ENCODE peak calls at places on chromosomes 3 and 15, in six cellular contexts. One of them, this sample, is unnamed.

GRCh38 chr3:171101982-171102610 is 75.6 kb upstream of the SLC2A2 start:
- DNase-seq in foreskin fibroblast: peak; percentile 87
- DNase-seq in A549: no peak
- DNase-seq in mesothelial cell of epicardium: no peak
- DNase-seq in fibroblast of pulmonary artery: peak; percentile 71
- DNase-seq in GM12865: no peak
- DNase-seq in this sample: no peak

GRCh38 chr3:59675495-59675894 is 625.7 kb upstream of the CFAP20DC start:
- DNase-seq in foreskin fibroblast: no peak
- DNase-seq in A549: no peak
- DNase-seq in mesothelial cell of epicardium: no peak
- DNase-seq in fibroblast of pulmonary artery: no peak
- DNase-seq in GM12865: no peak
- DNase-seq in this sample: no peak

GRCh38 chr15:44193651-44194396 is 1.2 kb downstream of the FRMD5 start:
- DNase-seq in foreskin fibroblast: peak; percentile 55
- DNase-seq in A549: no peak
- DNase-seq in mesothelial cell of epicardium: no peak
- DNase-seq in fibroblast of pulmonary artery: peak; percentile 58
- DNase-seq in GM12865: no peak
- DNase-seq in this sample: no peak

GRCh38 chr15:95875141-95875643 is 455.3 kb upstream of the NR2F2 start:
- DNase-seq in foreskin fibroblast: peak; percentile 93
- DNase-seq in A549: no peak
- DNase-seq in mesothelial cell of epicardium: no peak
- DNase-seq in fibroblast of pulmonary artery: peak; percentile 89
- DNase-seq in GM12865: peak; percentile 49
- DNase-seq in this sample: no peak

GRCh38 chr3:152021951-152022461 is 148.6 kb downstream of the SUCNR1 start:
- DNase-seq in foreskin fibroblast: peak; percentile 86
- DNase-seq in A549: peak; percentile 58
- DNase-seq in mesothelial cell of epicardium: no peak
- DNase-seq in fibroblast of pulmonary artery: peak; percentile 69
- DNase-seq in GM12865: no peak
- DNase-seq in this sample: no peak

GRCh38 chr3:111999924-112000835 is 1.5 kb downstream of the TAGLN3 start:
- DNase-seq in foreskin fibroblast: no peak
- DNase-seq in A549: no peak
- DNase-seq in mesothelial cell of epicardium: no peak
- DNase-seq in fibroblast of pulmonary artery: no peak
- DNase-seq in GM12865: no peak
- DNase-seq in this sample: no peak

GRCh38 chr15:100515758-100516157 is 13.0 kb downstream of the CERS3 start:
- DNase-seq in foreskin fibroblast: no peak
- DNase-seq in A549: no peak
- DNase-seq in mesothelial cell of epicardium: no peak
- DNase-seq in fibroblast of pulmonary artery: no peak
- DNase-seq in GM12865: no peak
- DNase-seq in this sample: no peak

GRCh38 chr3:60053518-60054265 is 1003.9 kb upstream of the CFAP20DC start:
- DNase-seq in foreskin fibroblast: no peak
- DNase-seq in A549: no peak
- DNase-seq in mesothelial cell of epicardium: no peak
- DNase-seq in fibroblast of pulmonary artery: no peak
- DNase-seq in GM12865: no peak
- DNase-seq in this sample: no peak

GRCh38 chr3:178507507-178508442 is 28.5 kb upstream of the KCNMB2 start:
- DNase-seq in foreskin fibroblast: no peak
- DNase-seq in A549: no peak
- DNase-seq in mesothelial cell of epicardium: no peak
- DNase-seq in fibroblast of pulmonary artery: no peak
- DNase-seq in GM12865: no peak
- DNase-seq in this sample: no peak

GRCh38 chr15:71705151-71705550 is 105.2 kb upstream of the NR2E3 start:
- DNase-seq in foreskin fibroblast: peak; percentile 66
- DNase-seq in A549: no peak
- DNase-seq in mesothelial cell of epicardium: no peak
- DNase-seq in fibroblast of pulmonary artery: peak; percentile 30
- DNase-seq in GM12865: peak; percentile 39
- DNase-seq in this sample: no peak

DNA sequence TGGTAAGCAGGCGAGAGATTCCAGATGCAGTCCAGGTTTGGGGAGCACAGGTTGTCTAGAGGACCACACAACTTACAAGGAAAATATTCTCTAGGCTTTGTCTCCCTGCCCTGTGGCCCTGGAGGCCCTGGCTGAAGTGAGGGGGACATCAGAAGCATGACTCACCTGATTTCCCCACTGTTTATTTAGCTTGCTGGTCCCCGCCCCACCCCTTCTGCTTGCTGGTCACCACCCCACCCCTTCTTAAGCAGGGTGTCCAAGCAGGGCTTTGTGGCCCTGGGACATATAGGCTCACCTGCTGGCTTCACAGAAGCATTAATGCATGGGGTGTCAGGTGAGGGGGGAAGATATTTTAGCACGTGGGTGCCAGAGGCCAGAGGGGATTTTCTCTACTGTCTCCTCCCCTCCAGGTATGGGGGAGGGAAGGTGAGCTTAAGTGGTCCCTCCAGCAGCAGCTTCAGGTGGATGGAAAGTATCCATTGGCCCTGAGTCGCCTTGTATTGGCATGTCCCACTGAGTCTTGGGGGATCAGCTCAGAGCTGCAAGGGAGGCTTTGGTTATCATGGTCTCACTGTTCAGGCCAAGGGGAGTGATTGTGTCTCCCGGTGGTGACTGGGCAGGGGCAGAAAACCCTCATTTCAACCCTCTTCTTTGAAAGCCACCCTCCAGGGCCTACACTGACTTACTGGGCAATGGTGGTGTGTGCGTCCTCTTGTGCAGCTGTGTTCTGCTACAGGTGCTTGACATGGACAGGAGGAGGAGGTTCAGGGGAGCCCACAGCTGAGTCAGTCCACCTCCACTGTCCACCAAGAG is 49.8 kb downstream of the GASK1A start:
- DNase-seq in foreskin fibroblast: peak; percentile 6
- DNase-seq in A549: no peak
- DNase-seq in mesothelial cell of epicardium: no peak
- DNase-seq in fibroblast of pulmonary artery: no peak
- DNase-seq in GM12865: no peak
- DNase-seq in this sample: no peak
- TF ChIP-seq CTCF in foreskin fibroblast: no peak
- TF ChIP-seq CTCF in A549: no peak
- TF ChIP-seq CTCF in mesothelial cell of epicardium: no peak
- TF ChIP-seq CTCF in fibroblast of pulmonary artery: no peak
- TF ChIP-seq CTCF in GM12865: no peak
- TF ChIP-seq CTCF in this sample: no peak

GRCh38 chr3:107206945-107207344 is 170.3 kb upstream of the CCDC54 start:
- DNase-seq in foreskin fibroblast: no peak
- DNase-seq in A549: no peak
- DNase-seq in mesothelial cell of epicardium: no peak
- DNase-seq in fibroblast of pulmonary artery: no peak
- DNase-seq in GM12865: no peak
- DNase-seq in this sample: no peak

GRCh38 chr3:107205354-107205753 is 171.9 kb upstream of the CCDC54 start:
- DNase-seq in foreskin fibroblast: no peak
- DNase-seq in A549: no peak
- DNase-seq in mesothelial cell of epicardium: no peak
- DNase-seq in fibroblast of pulmonary artery: no peak
- DNase-seq in GM12865: no peak
- DNase-seq in this sample: no peak

GRCh38 chr3:107204121-107204520 is 173.1 kb upstream of the CCDC54 start:
- DNase-seq in foreskin fibroblast: no peak
- DNase-seq in A549: no peak
- DNase-seq in mesothelial cell of epicardium: no peak
- DNase-seq in fibroblast of pulmonary artery: no peak
- DNase-seq in GM12865: no peak
- DNase-seq in this sample: no peak

GRCh38 chr3:107208100-107208499 is 169.1 kb upstream of the CCDC54 start:
- DNase-seq in foreskin fibroblast: peak; percentile 97
- DNase-seq in A549: peak; percentile 49
- DNase-seq in mesothelial cell of epicardium: no peak
- DNase-seq in fibroblast of pulmonary artery: peak; percentile 99
- DNase-seq in GM12865: no peak
- DNase-seq in this sample: no peak

GRCh38 chr3:107206141-107206540 is 171.1 kb upstream of the CCDC54 start:
- DNase-seq in foreskin fibroblast: peak; percentile 78
- DNase-seq in A549: peak; percentile 51
- DNase-seq in mesothelial cell of epicardium: no peak
- DNase-seq in fibroblast of pulmonary artery: peak; percentile 84
- DNase-seq in GM12865: peak; percentile 27
- DNase-seq in this sample: peak; percentile 11
- TF ChIP-seq CTCF in foreskin fibroblast: peak; percentile 54
- TF ChIP-seq CTCF in A549: peak; percentile 56
- TF ChIP-seq CTCF in mesothelial cell of epicardium: peak; percentile 57
- TF ChIP-seq CTCF in fibroblast of pulmonary artery: peak; percentile 75
- TF ChIP-seq CTCF in GM12865: peak; percentile 46
- TF ChIP-seq CTCF in this sample: peak; percentile 77

DNA sequence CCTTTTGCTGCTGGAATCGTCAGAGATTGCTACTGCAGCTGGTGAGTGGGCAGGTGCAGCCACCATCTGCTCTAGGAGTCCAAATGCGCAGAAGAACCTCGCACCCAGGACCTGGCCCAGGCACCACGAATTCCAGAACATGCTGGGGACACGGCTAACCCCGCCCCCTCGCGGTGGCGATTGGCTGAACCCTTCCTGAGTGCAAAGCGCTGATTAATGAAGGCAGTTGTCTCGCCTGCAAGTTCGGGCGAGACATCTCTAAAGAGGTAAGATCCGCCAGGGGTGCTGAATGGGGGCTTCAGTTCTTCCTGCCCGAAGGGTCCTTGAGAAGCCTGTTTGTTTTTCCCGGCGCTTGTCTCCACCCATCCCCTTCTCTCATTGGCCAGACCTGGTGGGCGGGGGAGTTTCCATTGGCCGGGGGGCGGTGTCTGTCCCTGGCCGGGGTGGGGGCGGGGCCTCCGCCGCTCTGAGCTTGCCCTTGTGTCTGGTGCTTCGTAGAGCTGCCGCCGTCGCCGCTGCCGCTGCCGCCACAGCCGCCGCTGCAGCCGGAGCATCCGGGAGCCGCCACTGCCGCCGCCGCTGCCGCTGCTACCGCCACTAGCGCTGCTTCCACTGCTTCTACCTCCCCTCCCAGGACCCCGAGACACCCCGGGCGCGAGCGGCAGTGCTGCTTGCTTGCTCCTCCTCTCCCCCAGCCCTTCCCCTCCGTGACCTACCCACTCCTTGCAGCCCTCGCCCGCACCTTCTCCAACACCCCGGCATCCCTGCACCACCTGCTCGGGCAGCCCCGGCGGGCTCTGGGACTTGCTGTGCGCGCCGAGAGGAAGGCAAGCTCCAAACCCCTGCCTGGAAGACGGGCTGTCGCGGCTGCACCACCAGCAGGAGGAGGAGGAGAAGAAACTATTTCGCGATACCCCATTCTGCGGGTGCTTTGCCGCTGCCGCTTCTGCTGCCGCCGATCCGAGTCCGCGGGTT is at the start of gene CADM2:
- DNase-seq in foreskin fibroblast: peak; percentile 94
- DNase-seq in A549: peak; percentile 87
- DNase-seq in mesothelial cell of epicardium: peak; percentile 79
- DNase-seq in fibroblast of pulmonary artery: peak; percentile 71
- DNase-seq in GM12865: peak; percentile 65
- DNase-seq in this sample: peak; percentile 83
- TF ChIP-seq CTCF in foreskin fibroblast: no peak
- TF ChIP-seq CTCF in A549: no peak
- TF ChIP-seq CTCF in mesothelial cell of epicardium: no peak
- TF ChIP-seq CTCF in fibroblast of pulmonary artery: no peak
- TF ChIP-seq CTCF in GM12865: no peak
- TF ChIP-seq CTCF in this sample: peak; percentile 37

GRCh38 chr3:48991851-48992545 is 2.0 kb downstream of the P4HTM start:
- DNase-seq in foreskin fibroblast: no peak
- DNase-seq in A549: no peak
- DNase-seq in mesothelial cell of epicardium: no peak
- DNase-seq in fibroblast of pulmonary artery: no peak
- DNase-seq in GM12865: no peak
- DNase-seq in this sample: no peak

GRCh38 chr3:48990636-48991421 is 788 bp downstream of the P4HTM start:
- DNase-seq in foreskin fibroblast: peak; percentile 49
- DNase-seq in A549: peak; percentile 44
- DNase-seq in mesothelial cell of epicardium: no peak
- DNase-seq in fibroblast of pulmonary artery: peak; percentile 20
- DNase-seq in GM12865: peak; percentile 51
- DNase-seq in this sample: no peak

GRCh38 chr3:48985977-48986376 is 4.1 kb upstream of the P4HTM start:
- DNase-seq in foreskin fibroblast: no peak
- DNase-seq in A549: no peak
- DNase-seq in mesothelial cell of epicardium: no peak
- DNase-seq in fibroblast of pulmonary artery: no peak
- DNase-seq in GM12865: no peak
- DNase-seq in this sample: no peak

GRCh38 chr3:48989796-48990635 is at the start of gene P4HTM:
- DNase-seq in foreskin fibroblast: peak; percentile 98
- DNase-seq in A549: peak; percentile 82
- DNase-seq in mesothelial cell of epicardium: peak; percentile 81
- DNase-seq in fibroblast of pulmonary artery: peak; percentile 95
- DNase-seq in GM12865: peak; percentile 83
- DNase-seq in this sample: peak; percentile 63

GRCh38 chr3:48989126-48989795 is 780 bp upstream of the P4HTM start:
- DNase-seq in foreskin fibroblast: no peak
- DNase-seq in A549: no peak
- DNase-seq in mesothelial cell of epicardium: no peak
- DNase-seq in fibroblast of pulmonary artery: no peak
- DNase-seq in GM12865: no peak
- DNase-seq in this sample: no peak
- TF ChIP-seq CTCF in foreskin fibroblast: no peak
- TF ChIP-seq CTCF in A549: no peak
- TF ChIP-seq CTCF in mesothelial cell of epicardium: no peak
- TF ChIP-seq CTCF in fibroblast of pulmonary artery: no peak
- TF ChIP-seq CTCF in GM12865: no peak
- TF ChIP-seq CTCF in this sample: no peak

GRCh38 chr3:35275768-35276167 is 363.6 kb upstream of the ARPP21 start:
- DNase-seq in foreskin fibroblast: no peak
- DNase-seq in A549: no peak
- DNase-seq in mesothelial cell of epicardium: no peak
- DNase-seq in fibroblast of pulmonary artery: no peak
- DNase-seq in GM12865: no peak
- DNase-seq in this sample: no peak
- TF ChIP-seq CTCF in foreskin fibroblast: no peak
- TF ChIP-seq CTCF in A549: no peak
- TF ChIP-seq CTCF in mesothelial cell of epicardium: no peak
- TF ChIP-seq CTCF in fibroblast of pulmonary artery: no peak
- TF ChIP-seq CTCF in GM12865: no peak
- TF ChIP-seq CTCF in this sample: no peak

DNA sequence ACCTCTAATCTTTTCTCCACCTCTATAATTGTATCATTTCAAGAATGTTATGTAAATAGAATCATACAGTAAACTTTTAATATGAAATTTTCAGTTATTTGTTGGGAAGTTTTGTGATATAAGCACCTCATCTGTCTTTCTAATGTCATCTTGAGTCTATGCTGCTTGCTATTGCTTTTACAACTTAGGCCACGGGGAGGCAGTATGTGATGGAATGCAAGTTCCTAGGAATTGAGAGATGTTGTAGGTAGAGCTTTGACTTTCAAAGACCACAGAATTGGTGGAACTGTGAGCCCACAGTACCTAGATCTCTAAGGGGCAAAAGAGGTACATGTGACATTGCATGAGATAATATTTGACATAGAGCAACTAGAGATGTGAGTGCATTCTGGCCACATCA is 328.3 kb downstream of the MFSD1 start:
- DNase-seq in foreskin fibroblast: peak; percentile 75
- DNase-seq in A549: peak; percentile 29
- DNase-seq in mesothelial cell of epicardium: no peak
- DNase-seq in fibroblast of pulmonary artery: no peak
- DNase-seq in GM12865: peak; percentile 52
- DNase-seq in this sample: peak; percentile 2
- TF ChIP-seq CTCF in foreskin fibroblast: peak; percentile 32
- TF ChIP-seq CTCF in A549: peak; percentile 40
- TF ChIP-seq CTCF in mesothelial cell of epicardium: no peak
- TF ChIP-seq CTCF in fibroblast of pulmonary artery: peak; percentile 13
- TF ChIP-seq CTCF in GM12865: peak; percentile 51
- TF ChIP-seq CTCF in this sample: peak; percentile 49